ENCODE peak calls at places on chromosomes 6 and 20, in six cellular contexts. G is AG10803, K is esophagus squamous epithelium, R is transverse colon, M is choroid plexus epithelial cell, T is epithelial cell of proximal tubule. V is an unnamed sample.
A peak's percentile ranks its signal among the peaks of the same experiment; 100 is the strongest.

GRCh38 chr6:150368762-150369161 is at the start of gene IYD:
- DNase-seq in G (no peak), K (no peak), R (peak; percentile 81), M (no peak), T (no peak), V (no peak)

GRCh38 chr6:129843573-129843972 is 17.5 kb downstream of the TMEM244 start:
- DNase-seq in G (no peak), K (no peak), R (no peak), M (no peak), T (no peak), V (no peak)

GRCh38 chr6:56091159-56091869 is 156.1 kb downstream of the COL21A1 start:
- DNase-seq in G (peak; percentile 86), K (no peak), R (no peak), M (peak; percentile 96), T (peak; percentile 84), V (peak; percentile 88)

GRCh38 chr6:80154160-80154559 is 47.7 kb downstream of the BCKDHB start:
- DNase-seq in G (no peak), K (no peak), R (no peak), M (no peak), T (no peak), V (no peak)

GRCh38 chr20:52812231-52812847 is 159.8 kb upstream of the TSHZ2 start:
- DNase-seq in G (no peak), K (no peak), R (no peak), M (no peak), T (no peak), V (no peak)

GRCh38 chr6:14641401-14641800 is 523.8 kb downstream of the CD83 start:
- DNase-seq in G (no peak), K (no peak), R (no peak), M (no peak), T (no peak), V (no peak)

GRCh38 chr6:128659878-128660622 is 139.7 kb upstream of the PTPRK start:
- DNase-seq in G (no peak), K (no peak), R (no peak), M (peak; percentile 9), T (no peak), V (no peak)

GRCh38 chr6:99254616-99255550 is 94.6 kb downstream of the FAXC start:
- DNase-seq in G (no peak), K (no peak), R (no peak), M (no peak), T (no peak), V (no peak)

GRCh38 chr6:101392561-101393230 is 812 bp upstream of the GRIK2 start:
- DNase-seq in G (no peak), K (no peak), R (no peak), M (no peak), T (no peak), V (no peak)

GRCh38 chr6:157535354-157536217 is 154.6 kb downstream of the ZDHHC14 start:
- DNase-seq in G (peak; percentile 55), K (no peak), R (no peak), M (peak; percentile 75), T (peak; percentile 87), V (peak; percentile 83)

GRCh38 chr6:113994934-113995342 is 24.0 kb upstream of the HDAC2 start:
- DNase-seq in G (peak; percentile 95), K (no peak), R (peak; percentile 18), M (peak; percentile 95), T (peak; percentile 55), V (peak; percentile 94)

GRCh38 chr6:27183082-27183832 is 64.2 kb upstream of the PRSS16 start:
- DNase-seq in G (no peak), K (no peak), R (no peak), M (no peak), T (no peak), V (no peak)
- TF ChIP-seq CTCF in G (no peak), K (no peak), R (no peak), M (no peak), T (no peak), V (no peak)

GRCh38 chr20:57711826-57712225 is 2.0 kb upstream of the PMEPA1 start:
- DNase-seq in G (no peak), K (no peak), R (no peak), M (no peak), T (no peak), V (no peak)

GRCh38 chr20:57712851-57713504 is 3.2 kb upstream of the PMEPA1 start:
- DNase-seq in G (no peak), K (no peak), R (no peak), M (no peak), T (no peak), V (no peak)

GRCh38 chr20:57710841-57711240 is 1.0 kb upstream of the PMEPA1 start:
- DNase-seq in G (no peak), K (no peak), R (no peak), M (peak; percentile 7), T (no peak), V (no peak)

GRCh38 chr20:57709823-57710799 is at the start of gene PMEPA1:
- DNase-seq in G (peak; percentile 96), K (peak; percentile 53), R (peak; percentile 95), M (peak; percentile 98), T (no peak), V (peak; percentile 95)

DNA sequence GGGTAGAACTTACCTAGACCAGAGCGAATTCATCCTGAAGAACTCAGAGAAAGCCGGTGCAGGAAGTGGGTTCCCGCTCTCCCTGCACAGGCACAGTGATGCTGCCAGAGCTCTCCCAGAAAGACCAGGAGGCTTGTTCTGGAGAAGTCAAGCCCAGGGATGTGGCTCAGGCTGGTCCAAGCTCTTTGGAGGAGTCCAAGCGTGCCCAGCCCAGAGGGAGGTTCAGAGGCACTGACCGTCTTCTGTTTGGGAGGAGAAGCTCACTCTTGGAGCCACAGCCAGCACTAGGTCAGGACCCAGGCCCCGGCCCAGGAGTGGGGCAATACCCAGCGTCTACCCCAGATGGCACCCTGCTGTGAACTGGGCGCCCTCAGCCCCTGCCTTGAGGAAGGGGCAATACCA is 1.5 kb upstream of the PMEPA1 start:
- DNase-seq in G (no peak), K (no peak), R (no peak), M (no peak), T (no peak), V (no peak)
- H3K4me3 ChIP-seq in G (no peak overlapping the region), K (no peak overlapping the region), R (no peak overlapping the region), M (no peak overlapping the region), T (peak overlapping the region; percentile 98), V (no peak overlapping the region)

GRCh38 chr20:39946053-39946810 is 742.8 kb downstream of the MAFB start:
- DNase-seq in G (no peak), K (no peak), R (no peak), M (no peak), T (no peak), V (no peak)

GRCh38 chr20:39941235-39941634 is 747.8 kb downstream of the MAFB start:
- DNase-seq in G (no peak), K (no peak), R (no peak), M (no peak), T (no peak), V (no peak)

GRCh38 chr20:39943336-39943735 is 745.7 kb downstream of the MAFB start:
- DNase-seq in G (no peak), K (no peak), R (no peak), M (no peak), T (no peak), V (no peak)

GRCh38 chr20:39944861-39945260 is 744.2 kb downstream of the MAFB start:
- DNase-seq in G (no peak), K (no peak), R (no peak), M (no peak), T (no peak), V (no peak)

GRCh38 chr20:39946946-39947345 is 742.1 kb downstream of the MAFB start:
- DNase-seq in G (no peak), K (no peak), R (no peak), M (no peak), T (no peak), V (no peak)
- TF ChIP-seq CTCF in G (no peak), K (no peak), R (no peak), M (no peak), T (no peak), V (no peak)

DNA sequence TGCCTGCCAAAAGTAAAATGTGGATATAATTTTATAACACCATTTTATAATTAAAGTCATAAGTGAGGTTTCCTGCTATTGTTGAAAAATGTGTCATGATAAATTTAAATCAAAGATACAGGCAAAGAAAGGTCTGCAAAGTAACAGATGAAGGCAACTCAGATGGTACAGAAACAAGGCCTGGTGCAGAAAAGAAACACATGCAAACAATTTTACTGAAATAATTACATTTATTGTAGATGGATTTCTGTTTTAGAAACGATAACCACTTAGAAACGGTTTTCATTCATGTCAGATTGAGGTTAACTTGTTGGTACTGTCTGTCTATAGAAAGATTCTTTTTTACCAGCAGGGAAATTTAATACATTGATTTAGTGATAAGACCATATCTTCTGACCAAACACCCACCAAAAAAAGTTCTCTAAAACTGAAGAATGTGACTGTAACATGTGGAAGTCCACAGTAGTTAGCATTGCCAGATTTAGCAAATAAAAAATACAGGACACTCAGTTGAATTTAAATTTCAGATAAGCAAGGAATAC is 105.5 kb upstream of the FERMT1 start:
- DNase-seq in G (no peak), K (no peak), R (no peak), M (no peak), T (no peak), V (no peak)
- H3K4me3 ChIP-seq in G (no peak overlapping the region), K (no peak overlapping the region), R (no peak overlapping the region), M (no peak overlapping the region), T (no peak overlapping the region), V (no peak overlapping the region)

GRCh38 chr6:28985396-28986164 is 19.5 kb downstream of the ZNF311 start:
- DNase-seq in G (peak; percentile 98), K (no peak), R (peak; percentile 86), M (peak; percentile 99), T (peak; percentile 94), V (peak; percentile 99)

GRCh38 chr6:28983838-28984237 is 21.3 kb downstream of the ZNF311 start:
- DNase-seq in G (no peak), K (no peak), R (no peak), M (no peak), T (no peak), V (no peak)

GRCh38 chr6:28988536-28989415 is 16.3 kb downstream of the ZNF311 start:
- DNase-seq in G (peak; percentile 55), K (no peak), R (peak; percentile 52), M (peak; percentile 72), T (no peak), V (peak; percentile 73)
- TF ChIP-seq CTCF in G (peak; percentile 38), K (no peak), R (peak; percentile 22), M (peak; percentile 65), T (peak; percentile 52), V (peak; percentile 41)

GRCh38 chr6:133682506-133683290 is 206.2 kb upstream of the TCF21 start:
- DNase-seq in G (peak; percentile 38), K (no peak), R (no peak), M (no peak), T (no peak), V (peak; percentile 13)
- H3K4me3 ChIP-seq in G (no peak overlapping the region), K (no peak overlapping the region), R (no peak overlapping the region), M (no peak overlapping the region), T (no peak overlapping the region), V (no peak overlapping the region)

DNA sequence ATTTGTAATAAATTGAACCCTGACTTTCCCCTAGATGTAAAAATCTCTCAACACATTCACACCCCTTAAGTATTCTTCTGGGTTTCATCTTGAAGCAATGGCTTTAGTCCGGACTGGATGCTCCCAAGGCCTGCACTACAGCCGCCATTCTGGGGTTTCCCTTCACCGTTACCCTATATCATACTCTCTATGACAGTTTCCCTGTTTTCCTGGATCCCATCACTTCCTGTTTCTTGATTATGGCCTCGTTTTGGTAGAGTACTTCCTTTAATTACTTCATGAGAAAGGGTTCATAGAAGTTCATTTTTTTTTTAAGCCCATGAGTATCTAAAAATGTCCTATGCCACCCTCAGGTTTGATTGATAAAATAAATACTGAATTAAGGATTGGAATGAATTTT is 11.7 kb downstream of the FIG4 start:
- DNase-seq in G (no peak), K (no peak), R (no peak), M (no peak), T (no peak), V (no peak)
- TF ChIP-seq CTCF in G (no peak), K (no peak), R (no peak), M (no peak), T (no peak), V (no peak)